ENCODE peak calls at places on chromosomes 12 and 14, in four cellular contexts. U, Q, H and W are unnamed samples.

GRCh38 chr14:103520657-103521437 is 1.8 kb downstream of the CKB start:
- DNase-seq in U (peak; percentile 81), Q (peak; percentile 40), H (no peak), W (peak; percentile 80)

GRCh38 chr12:52631264-52631663 is 12.9 kb upstream of the KRT73 start:
- DNase-seq in U (peak; percentile 17), H (no peak), Q (no peak), W (no peak)

GRCh38 chr14:23610090-23610814 is 25.9 kb upstream of the DHRS2 start:
- DNase-seq in U (no peak), Q (no peak), H (no peak), W (no peak)

GRCh38 chr12:2791086-2791485 is 3.7 kb upstream of the FKBP4 start:
- DNase-seq in Q (no peak), U (no peak), H (no peak), W (no peak)

GRCh38 chr12:81470923-81471322 is 288.2 kb downstream of the PPFIA2 start:
- DNase-seq in Q (no peak), U (no peak), H (no peak), W (no peak)

GRCh38 chr12:83313827-83314226 is 627.1 kb downstream of the TMTC2 start:
- DNase-seq in H (no peak), Q (no peak), U (no peak), W (no peak)

GRCh38 chr14:35301334-35302210 is 9.4 kb downstream of the PSMA6 start:
- DNase-seq in H (no peak), U (no peak), Q (no peak), W (no peak)

GRCh38 chr12:30006021-30006420 is 222.3 kb upstream of the TMTC1 start:
- DNase-seq in Q (no peak), U (no peak), H (no peak), W (no peak)

GRCh38 chr12:104672501-104673265 is 215.9 kb downstream of the CHST11 start:
- DNase-seq in U (no peak), Q (no peak), H (no peak), W (no peak)

GRCh38 chr14:74569826-74570591 is 42.0 kb downstream of the LTBP2 start:
- DNase-seq in Q (peak; percentile 21), U (no peak), H (no peak), W (no peak)

GRCh38 chr14:32724864-32725550 is 213.7 kb upstream of the NPAS3 start:
- DNase-seq in Q (peak; percentile 28), U (no peak), H (no peak), W (no peak)

GRCh38 chr14:81890020-81890419 is 356.4 kb upstream of the SEL1L start:
- DNase-seq in Q (no peak), H (no peak), U (no peak), W (no peak)

GRCh38 chr12:132065203-132065602 is 78.9 kb downstream of the DDX51 start:
- DNase-seq in Q (no peak), U (no peak), H (no peak), W (no peak)

GRCh38 chr14:94307410-94307992 is 14.4 kb upstream of the SERPINA10 start:
- DNase-seq in Q (no peak), U (no peak), H (no peak), W (no peak)

GRCh38 chr14:34368115-34368970 is 93.7 kb downstream of the SPTSSA start:
- DNase-seq in U (no peak), H (no peak), Q (peak; percentile 10), W (no peak)

GRCh38 chr12:106774808-106775524 is 484 bp downstream of the RIC8B start:
- DNase-seq in H (no peak), U (no peak), Q (no peak), W (no peak)
- H3K14ac ChIP-seq in H (no peak overlapping the region), U (no peak overlapping the region), Q (peak overlapping the region; percentile 85), W (no peak overlapping the region)

DNA sequence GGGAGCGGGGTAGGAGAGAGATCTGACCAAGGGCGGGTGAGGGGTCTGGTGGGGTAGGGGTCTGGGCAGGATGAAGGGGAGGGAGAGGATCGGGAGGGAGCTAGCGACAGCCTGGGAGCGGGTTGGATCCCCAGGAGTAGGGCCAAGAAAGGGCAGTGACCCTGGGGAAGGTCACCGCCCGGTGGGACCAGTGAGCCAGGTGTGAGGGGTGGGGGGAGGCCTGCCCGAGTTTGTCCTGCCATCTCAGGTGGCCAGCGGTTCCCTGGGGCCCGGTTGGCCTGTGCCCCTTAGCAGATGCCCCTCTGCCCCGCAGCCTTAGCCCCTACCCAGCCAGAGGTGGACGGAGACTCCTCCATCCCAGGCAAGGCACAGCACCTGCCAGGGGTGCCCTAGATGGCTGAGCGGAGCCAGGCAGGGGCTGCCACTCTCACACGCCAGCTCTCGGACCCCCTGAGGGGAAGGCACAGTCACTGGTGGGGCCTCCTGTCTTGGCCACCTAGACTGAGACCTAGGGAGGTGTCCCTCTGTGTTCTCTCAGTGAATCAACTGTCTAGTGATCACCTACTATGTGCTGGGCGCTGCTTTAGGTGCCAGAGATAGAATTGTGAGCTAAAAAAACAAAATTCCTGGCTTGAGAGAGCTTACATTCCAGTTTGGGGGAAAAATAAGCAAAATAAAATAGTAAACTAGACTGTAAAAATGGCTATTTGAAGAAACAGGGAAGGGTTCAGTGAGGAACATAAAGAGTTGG is 631 bp upstream of the TTC7B start:
- DNase-seq in H (no peak), U (no peak), Q (no peak), W (no peak)
- H3K14ac ChIP-seq in H (no peak overlapping the region), U (peak overlapping the region; percentile 24), Q (no peak overlapping the region), W (peak overlapping the region; percentile 86)

DNA sequence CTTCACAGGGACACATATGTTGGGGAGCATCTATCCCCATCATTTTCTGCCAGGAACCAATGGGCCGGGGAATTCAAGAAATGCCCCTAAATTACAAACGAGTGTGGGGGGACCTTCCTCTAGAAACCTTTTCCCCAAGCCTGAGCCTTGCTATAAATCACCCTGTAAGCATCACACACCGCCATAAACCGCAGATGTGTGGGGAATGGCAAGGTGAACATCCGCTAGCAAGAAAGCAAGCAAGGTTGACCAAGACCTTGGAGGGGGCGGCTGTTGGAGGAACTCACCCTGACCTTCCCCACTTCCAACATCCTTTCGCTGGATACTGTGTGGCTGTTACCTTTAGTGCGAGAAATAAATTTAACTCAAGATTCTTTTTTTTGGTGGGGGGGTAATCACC is 693.3 kb upstream of the TBX3 start:
- DNase-seq in Q (no peak), U (no peak), H (no peak), W (no peak)
- H3K14ac ChIP-seq in Q (no peak overlapping the region), U (no peak overlapping the region), H (no peak overlapping the region), W (no peak overlapping the region)

DNA sequence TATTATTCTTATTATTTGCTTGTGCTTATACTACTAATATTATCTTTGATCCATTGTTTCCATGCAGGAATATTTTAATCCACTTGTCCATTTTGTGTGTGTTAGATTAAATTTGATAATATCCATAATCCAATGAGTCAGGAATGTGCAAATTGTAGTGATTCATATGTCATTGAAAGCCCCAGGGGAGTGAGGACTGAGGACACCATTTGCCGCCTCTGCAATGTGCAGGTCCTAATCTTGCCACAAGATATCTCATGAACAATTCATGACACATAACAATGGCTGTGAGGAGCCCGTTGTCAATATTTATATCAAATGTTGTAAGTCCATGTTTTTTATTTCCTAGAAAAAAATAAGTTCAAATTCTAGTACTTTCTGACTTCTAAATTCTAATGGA is 250.5 kb downstream of the ZFP36L1 start:
- DNase-seq in H (no peak), Q (no peak), U (no peak), W (no peak)
- H3K14ac ChIP-seq in H (no peak overlapping the region), Q (no peak overlapping the region), U (no peak overlapping the region), W (no peak overlapping the region)